ENCODE peak calls at places on chromosomes 5 and 9, in ten cellular contexts. One of them, this sample, is unnamed.

GRCh38 chr5:155008669-155009068 is 4.9 kb upstream of the KIF4B start:
- DNase-seq in NCI-H524: no peak
- DNase-seq in T-helper 17 cell: no peak
- DNase-seq in BJ: no peak
- DNase-seq in NCI-H1436: no peak
- DNase-seq in NCI-H187: no peak
- DNase-seq in Peyer's patch: no peak
- DNase-seq in NCI-H774: no peak
- DNase-seq in ELR: peak; percentile 52
- DNase-seq in stimulated activated CD4-positive, alpha-beta T cell treated with anti-CD3 and anti-CD28 coated beads, Interleukin-12 subunit alpha, Interleukin-12 subunit beta, amount 100 ng/mL, for 24 hours: no peak
- DNase-seq in this sample: no peak

GRCh38 chr9:109705515-109705914 is 74.5 kb upstream of the PALM2AKAP2 start:
- DNase-seq in NCI-H524: peak; percentile 36
- DNase-seq in T-helper 17 cell: no peak
- DNase-seq in BJ: no peak
- DNase-seq in NCI-H1436: no peak
- DNase-seq in NCI-H187: no peak
- DNase-seq in Peyer's patch: no peak
- DNase-seq in NCI-H774: no peak
- DNase-seq in ELR: peak; percentile 63
- DNase-seq in stimulated activated CD4-positive, alpha-beta T cell treated with anti-CD3 and anti-CD28 coated beads, Interleukin-12 subunit alpha, Interleukin-12 subunit beta, amount 100 ng/mL, for 24 hours: no peak
- DNase-seq in this sample: no peak

GRCh38 chr9:96450613-96451544 is 910 bp downstream of the HABP4 start:
- DNase-seq in NCI-H524: peak; percentile 28
- DNase-seq in T-helper 17 cell: peak; percentile 39
- DNase-seq in BJ: no peak
- DNase-seq in NCI-H1436: no peak
- DNase-seq in NCI-H187: no peak
- DNase-seq in Peyer's patch: peak; percentile 58
- DNase-seq in NCI-H774: no peak
- DNase-seq in ELR: peak; percentile 39
- DNase-seq in stimulated activated CD4-positive, alpha-beta T cell treated with anti-CD3 and anti-CD28 coated beads, Interleukin-12 subunit alpha, Interleukin-12 subunit beta, amount 100 ng/mL, for 24 hours: no peak
- DNase-seq in this sample: peak; percentile 4

GRCh38 chr5:112914584-112914983 is 7.4 kb downstream of the REEP5 start:
- DNase-seq in NCI-H524: no peak
- DNase-seq in T-helper 17 cell: no peak
- DNase-seq in BJ: no peak
- DNase-seq in NCI-H1436: no peak
- DNase-seq in NCI-H187: no peak
- DNase-seq in Peyer's patch: no peak
- DNase-seq in NCI-H774: no peak
- DNase-seq in ELR: peak; percentile 66
- DNase-seq in stimulated activated CD4-positive, alpha-beta T cell treated with anti-CD3 and anti-CD28 coated beads, Interleukin-12 subunit alpha, Interleukin-12 subunit beta, amount 100 ng/mL, for 24 hours: no peak
- DNase-seq in this sample: no peak

GRCh38 chr5:151202381-151203139 is 21.3 kb downstream of the CCDC69 start:
- DNase-seq in NCI-H524: no peak
- DNase-seq in T-helper 17 cell: no peak
- DNase-seq in BJ: peak; percentile 35
- DNase-seq in NCI-H1436: no peak
- DNase-seq in NCI-H187: no peak
- DNase-seq in Peyer's patch: no peak
- DNase-seq in NCI-H774: no peak
- DNase-seq in ELR: peak; percentile 91
- DNase-seq in stimulated activated CD4-positive, alpha-beta T cell treated with anti-CD3 and anti-CD28 coated beads, Interleukin-12 subunit alpha, Interleukin-12 subunit beta, amount 100 ng/mL, for 24 hours: no peak
- DNase-seq in this sample: no peak

GRCh38 chr9:3971391-3972082 is 328.3 kb downstream of the GLIS3 start:
- DNase-seq in NCI-H524: no peak
- DNase-seq in T-helper 17 cell: no peak
- DNase-seq in BJ: no peak
- DNase-seq in NCI-H1436: no peak
- DNase-seq in NCI-H187: no peak
- DNase-seq in Peyer's patch: no peak
- DNase-seq in NCI-H774: no peak
- DNase-seq in ELR: no peak
- DNase-seq in stimulated activated CD4-positive, alpha-beta T cell treated with anti-CD3 and anti-CD28 coated beads, Interleukin-12 subunit alpha, Interleukin-12 subunit beta, amount 100 ng/mL, for 24 hours: no peak
- DNase-seq in this sample: no peak

GRCh38 chr5:68067353-68067752 is 148.2 kb upstream of the PIK3R1 start:
- DNase-seq in NCI-H524: no peak
- DNase-seq in T-helper 17 cell: no peak
- DNase-seq in BJ: no peak
- DNase-seq in NCI-H1436: no peak
- DNase-seq in NCI-H187: no peak
- DNase-seq in Peyer's patch: no peak
- DNase-seq in NCI-H774: no peak
- DNase-seq in ELR: peak; percentile 27
- DNase-seq in stimulated activated CD4-positive, alpha-beta T cell treated with anti-CD3 and anti-CD28 coated beads, Interleukin-12 subunit alpha, Interleukin-12 subunit beta, amount 100 ng/mL, for 24 hours: no peak
- DNase-seq in this sample: no peak

GRCh38 chr5:95591490-95591901 is 28.4 kb upstream of the GPR150 start:
- DNase-seq in NCI-H524: no peak
- DNase-seq in T-helper 17 cell: no peak
- DNase-seq in BJ: peak; percentile 43
- DNase-seq in NCI-H1436: no peak
- DNase-seq in NCI-H187: no peak
- DNase-seq in Peyer's patch: no peak
- DNase-seq in NCI-H774: no peak
- DNase-seq in ELR: peak; percentile 97
- DNase-seq in stimulated activated CD4-positive, alpha-beta T cell treated with anti-CD3 and anti-CD28 coated beads, Interleukin-12 subunit alpha, Interleukin-12 subunit beta, amount 100 ng/mL, for 24 hours: no peak
- DNase-seq in this sample: no peak

GRCh38 chr5:89556215-89557009 is 673.4 kb upstream of the MEF2C start:
- DNase-seq in NCI-H524: no peak
- DNase-seq in T-helper 17 cell: no peak
- DNase-seq in BJ: peak; percentile 35
- DNase-seq in NCI-H1436: no peak
- DNase-seq in NCI-H187: no peak
- DNase-seq in Peyer's patch: no peak
- DNase-seq in NCI-H774: no peak
- DNase-seq in ELR: peak; percentile 83
- DNase-seq in stimulated activated CD4-positive, alpha-beta T cell treated with anti-CD3 and anti-CD28 coated beads, Interleukin-12 subunit alpha, Interleukin-12 subunit beta, amount 100 ng/mL, for 24 hours: no peak
- DNase-seq in this sample: no peak

GRCh38 chr5:9540791-9541190 is 5.1 kb downstream of the SEMA5A start:
- DNase-seq in NCI-H524: no peak
- DNase-seq in T-helper 17 cell: no peak
- DNase-seq in BJ: peak; percentile 46
- DNase-seq in NCI-H1436: no peak
- DNase-seq in NCI-H187: no peak
- DNase-seq in Peyer's patch: no peak
- DNase-seq in NCI-H774: no peak
- DNase-seq in ELR: peak; percentile 65
- DNase-seq in stimulated activated CD4-positive, alpha-beta T cell treated with anti-CD3 and anti-CD28 coated beads, Interleukin-12 subunit alpha, Interleukin-12 subunit beta, amount 100 ng/mL, for 24 hours: no peak
- DNase-seq in this sample: no peak

GRCh38 chr5:58922392-58923171 is 339.7 kb downstream of the RAB3C start:
- DNase-seq in NCI-H524: no peak
- DNase-seq in T-helper 17 cell: no peak
- DNase-seq in BJ: no peak
- DNase-seq in NCI-H1436: no peak
- DNase-seq in NCI-H187: no peak
- DNase-seq in Peyer's patch: no peak
- DNase-seq in NCI-H774: no peak
- DNase-seq in ELR: no peak
- DNase-seq in stimulated activated CD4-positive, alpha-beta T cell treated with anti-CD3 and anti-CD28 coated beads, Interleukin-12 subunit alpha, Interleukin-12 subunit beta, amount 100 ng/mL, for 24 hours: no peak
- DNase-seq in this sample: no peak

This sample was measured in effector CD8-positive, alpha-beta T cell.